ENCODE peak calls at places on chromosomes 2 and 18, in six cellular contexts. L is endodermal cell, V is GM23248, J is heart right ventricle, Y is aorta, F is MM.1S. I is an unnamed sample. For H3K4me1, the result is how much of the 10 kb centered on the place peaks cover.

GRCh38 chr18:48922203-48922800 is 28.5 kb downstream of the SMAD7 start:
- DNase-seq in L (no peak), Y (no peak), V (peak), J (no peak), F (no peak), I (no peak)

GRCh38 chr18:51165296-51165695 is 32.2 kb downstream of the MEX3C start:
- DNase-seq in V (no peak), F (no peak), Y (no peak), J (no peak), L (no peak), I (no peak)

GRCh38 chr2:71609441-71609840 is 156.1 kb downstream of the DYSF start:
- DNase-seq in J (no peak), Y (peak), L (peak), V (peak), F (no peak), I (no peak)

GRCh38 chr2:58182527-58182926 is 58.6 kb downstream of the FANCL start:
- DNase-seq in V (peak), Y (no peak), J (no peak), F (no peak), L (no peak), I (no peak)

GRCh38 chr18:61334491-61334850 is 1.2 kb downstream of the CDH20 start:
- DNase-seq in L (no peak), F (no peak), J (no peak), V (peak), Y (no peak), I (no peak)

GRCh38 chr2:99821572-99822369 is 320.6 kb downstream of the AFF3 start:
- DNase-seq in V (peak), F (no peak), L (peak), Y (no peak), J (no peak), I (no peak)

GRCh38 chr2:48398285-48399135 is 131.4 kb upstream of the STON1 start:
- DNase-seq in F (no peak), J (no peak), Y (no peak), L (no peak), V (no peak), I (peak)

GRCh38 chr2:71798266-71799012 is 345.1 kb downstream of the DYSF start:
- DNase-seq in V (peak), Y (peak), F (peak), J (peak), L (peak), I (peak)

GRCh38 chr2:138503087-138503442 is 1.5 kb downstream of the SPOPL start:
- DNase-seq in J (no peak), V (peak), F (no peak), Y (no peak), L (no peak), I (no peak)

GRCh38 chr2:46299365-46300263 is 2.4 kb downstream of the EPAS1 start:
- DNase-seq in J (peak), V (peak), Y (peak), F (no peak), L (peak), I (peak)

GRCh38 chr2:30240162-30240696 is 8.9 kb downstream of the LBH start:
- DNase-seq in F (no peak), J (no peak), Y (no peak), V (no peak), L (no peak), I (no peak)

GRCh38 chr2:6789559-6790138 is 76.1 kb downstream of the CMPK2 start:
- DNase-seq in Y (no peak), F (no peak), J (no peak), L (no peak), V (no peak), I (no peak)

GRCh38 chr2:1739322-1739957 is 4.9 kb downstream of the PXDN start:
- DNase-seq in J (no peak), F (no peak), L (no peak), V (no peak), Y (peak), I (no peak)

GRCh38 chr2:1739961-1740713 is 4.2 kb downstream of the PXDN start:
- DNase-seq in F (no peak), V (no peak), L (peak), Y (peak), J (no peak), I (no peak)

GRCh38 chr2:1736997-1737480 is 7.3 kb downstream of the PXDN start:
- DNase-seq in L (peak), F (no peak), V (peak), J (no peak), Y (peak), I (no peak)

GRCh38 chr2:1738646-1739302 is 5.5 kb downstream of the PXDN start:
- DNase-seq in J (no peak), F (no peak), Y (peak), V (no peak), L (peak), I (no peak)

GRCh38 chr2:1738163-1738562 is 6.2 kb downstream of the PXDN start:
- DNase-seq in V (no peak), J (no peak), L (peak), F (no peak), Y (peak), I (no peak)
- H3K4me1 ChIP-seq in V (under half), J (under half), L (under half), F (under half), Y (under half), I (under half)

GRCh38 chr2:95166065-95166763 is 605 bp downstream of the ZNF2 start:
- DNase-seq in J (no peak), Y (no peak), F (no peak), L (no peak), V (no peak), I (no peak)
- H3K4me1 ChIP-seq in J (under half), Y (under half), F (under half), L (under half), V (under half), I (under half)

GRCh38 chr2:74743778-74744177 is 89.7 kb downstream of the SEMA4F start:
- DNase-seq in Y (no peak), F (no peak), J (no peak), V (no peak), L (no peak), I (no peak)
- H3K4me1 ChIP-seq in Y (under half), F (under half), J (under half), V (under half), L (under half), I (under half)

DNA sequence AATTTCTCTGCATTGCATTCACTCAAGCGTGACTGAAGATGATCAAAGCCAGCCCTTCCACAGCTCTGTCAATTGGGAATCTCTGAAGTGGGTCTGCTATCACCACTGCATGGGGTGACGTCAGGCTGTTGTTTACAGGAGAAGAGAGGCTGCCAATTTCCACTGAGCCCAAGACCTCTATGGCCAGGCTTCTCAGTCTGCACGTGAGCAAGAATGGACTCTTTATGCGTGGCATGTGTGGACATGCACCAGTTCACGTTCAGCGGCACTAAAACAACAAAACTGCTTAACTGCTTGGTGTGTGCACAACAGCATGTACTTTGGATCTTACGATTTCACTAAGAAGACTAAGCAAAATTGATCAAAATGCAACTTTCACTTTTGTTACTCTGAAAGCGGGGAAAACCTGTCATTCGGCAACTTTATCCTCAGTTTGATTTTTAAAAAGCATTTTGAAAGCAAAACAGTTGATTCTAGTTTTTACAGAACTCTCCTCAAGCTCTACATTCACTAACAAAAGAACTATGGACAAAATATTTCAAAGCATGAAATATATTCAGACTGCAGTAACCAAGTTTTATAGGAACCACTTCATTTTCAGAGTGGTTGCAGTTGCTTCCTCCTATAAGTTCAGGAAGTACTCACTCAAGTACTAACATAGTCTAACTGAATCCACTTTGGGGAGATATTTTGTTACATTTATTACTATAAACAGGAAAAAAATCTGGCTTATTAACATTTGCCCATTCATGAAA is 77.0 kb upstream of the SERTAD2 start:
- DNase-seq in L (peak), V (peak), Y (no peak), J (peak), F (peak), I (peak)
- H3K4me1 ChIP-seq in L (under half), V (under half), Y (under half), J (under half), F (under half), I (under half)

GRCh38 chr2:174605687-174606086 is 8.1 kb upstream of the WIPF1 start:
- DNase-seq in F (peak), J (no peak), Y (no peak), L (no peak), V (peak), I (no peak)
- H3K4me1 ChIP-seq in F (under half), J (under half), Y (under half), L (under half), V (under half), I (under half)

GRCh38 chr2:187118331-187119099 is 269.5 kb upstream of the ZSWIM2 start:
- DNase-seq in J (no peak), Y (no peak), L (no peak), F (no peak), V (no peak), I (peak)
- H3K4me1 ChIP-seq in J (under half), Y (under half), L (under half), F (under half), V (under half), I (under half)

GRCh38 chr2:109332880-109333279 is 203.9 kb downstream of the SH3RF3 start:
- DNase-seq in J (no peak), V (no peak), L (no peak), Y (no peak), F (no peak), I (no peak)

GRCh38 chr2:109331864-109332848 is 203.2 kb downstream of the SH3RF3 start:
- DNase-seq in F (peak), J (peak), V (peak), L (peak), Y (peak), I (peak)

GRCh38 chr2:109331081-109331480 is 202.1 kb downstream of the SH3RF3 start:
- DNase-seq in V (no peak), Y (no peak), J (no peak), F (no peak), L (no peak), I (no peak)

GRCh38 chr2:109333414-109334194 is 204.6 kb downstream of the SH3RF3 start:
- DNase-seq in V (peak), Y (no peak), F (peak), L (peak), J (no peak), I (no peak)

DNA sequence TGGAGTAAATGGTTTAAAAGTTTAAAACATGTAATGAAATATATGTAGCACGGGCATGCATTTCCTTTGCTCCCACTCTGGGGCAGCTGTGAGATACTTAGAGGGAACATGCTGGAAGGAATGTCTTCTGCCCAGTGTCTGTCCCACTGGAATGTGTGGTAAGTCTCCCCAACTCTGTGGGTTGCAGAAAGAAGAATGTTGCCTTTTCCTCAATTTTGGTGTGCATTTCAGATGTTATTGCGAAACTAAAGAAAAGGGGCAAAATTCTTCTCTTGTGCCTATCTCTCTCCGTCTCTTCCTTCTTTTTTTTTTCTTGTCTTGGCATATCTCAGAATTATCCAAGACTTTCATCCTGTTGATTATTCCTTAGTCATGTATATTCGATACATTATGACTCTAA is 201.1 kb downstream of the SH3RF3 start:
- DNase-seq in V (peak), L (no peak), F (no peak), Y (no peak), J (no peak), I (no peak)
- H3K4me1 ChIP-seq in V (half or more), L (under half), F (under half), Y (under half), J (under half), I (under half)

GRCh38 chr18:55421612-55422381 is 166.2 kb downstream of the TCF4 start:
- DNase-seq in V (peak), Y (no peak), L (no peak), J (peak), F (no peak), I (no peak)
- H3K4me1 ChIP-seq in V (under half), Y (under half), L (under half), J (under half), F (under half), I (under half)

DNA sequence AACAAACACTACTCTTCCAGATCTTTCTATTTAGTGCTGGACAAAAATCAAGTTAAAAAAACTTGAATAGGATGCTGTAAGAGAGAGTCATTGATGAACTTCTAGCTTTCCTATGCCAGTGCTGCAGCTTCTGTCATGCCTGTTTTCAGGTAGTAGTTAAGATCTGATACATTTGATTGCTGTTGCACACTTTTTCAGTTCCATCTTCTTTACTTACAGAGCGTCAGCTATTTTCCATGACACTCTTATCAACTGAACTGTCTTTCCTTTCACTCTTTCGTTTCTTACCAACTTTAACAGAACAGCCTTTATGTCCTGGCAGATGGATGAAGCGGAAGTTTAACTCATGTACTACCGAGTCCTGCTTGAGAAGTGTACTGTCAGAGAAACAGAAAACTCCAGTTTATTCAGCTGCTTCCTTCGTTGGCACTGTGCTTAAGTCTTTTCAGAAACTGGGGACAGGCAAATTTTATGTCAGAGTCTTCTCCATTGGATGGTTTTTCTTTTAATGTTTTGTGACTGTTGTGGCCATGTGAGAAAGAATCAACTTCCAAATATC is 145.9 kb upstream of the KLHL14 start:
- DNase-seq in Y (no peak), L (no peak), J (no peak), F (peak), V (no peak), I (no peak)
- H3K4me1 ChIP-seq in Y (under half), L (under half), J (under half), F (under half), V (under half), I (under half)

I was measured in SJCRH30.